ENCODE peak calls at places on chromosome 6, in ten cellular contexts. X is uterus; J is mucosa of descending colon; U is NB4; R is bronchial epithelial cell; N is fibroblast of pulmonary artery; V is CD8-positive, alpha-beta memory T cell; S is cardiac fibroblast; T is AG04450; D is fibroblast of mammary gland. I is an unnamed sample.

GRCh38 chr6:32819729-32820128 is 2.9 kb upstream of the HLA-DOB start:
- DNase-seq in X (no peak), J (no peak), U (peak), R (peak), N (peak), V (no peak), S (peak), T (no peak), D (peak), I (peak)

GRCh38 chr6:157637941-157638340 is 185.1 kb upstream of the SNX9 start:
- DNase-seq in X (no peak), J (no peak), U (no peak), R (no peak), N (no peak), V (no peak), S (no peak), T (no peak), D (no peak), I (no peak)

GRCh38 chr6:28940294-28940858 is 16.6 kb upstream of the TRIM27 start:
- DNase-seq in X (peak), J (no peak), U (peak), R (peak), N (no peak), V (peak), S (no peak), T (no peak), D (peak), I (no peak)

GRCh38 chr6:169520104-169520503 is 181.7 kb downstream of the WDR27 start:
- DNase-seq in X (no peak), J (no peak), U (no peak), R (no peak), N (peak), V (no peak), S (peak), T (no peak), D (peak), I (no peak)

GRCh38 chr6:91029211-91029610 is 442.3 kb upstream of the MAP3K7 start:
- DNase-seq in X (no peak), J (no peak), U (no peak), R (no peak), N (no peak), V (no peak), S (no peak), T (no peak), D (no peak), I (no peak)

GRCh38 chr6:142740449-142740848 is 204.5 kb downstream of the HIVEP2 start:
- DNase-seq in X (no peak), J (no peak), U (no peak), R (no peak), N (no peak), V (no peak), S (no peak), T (no peak), D (no peak), I (no peak)

GRCh38 chr6:46684771-46685170 is 2.9 kb upstream of the TDRD6 start:
- DNase-seq in X (no peak), J (no peak), U (no peak), R (peak), N (peak), V (no peak), S (peak), T (no peak), D (peak), I (no peak)

GRCh38 chr6:96450082-96450759 is 71.4 kb upstream of the UFL1 start:
- DNase-seq in X (no peak), J (no peak), U (no peak), R (peak), N (no peak), V (no peak), S (no peak), T (no peak), D (no peak), I (no peak)

GRCh38 chr6:148997863-148998262 is 251.0 kb downstream of the UST start:
- DNase-seq in X (no peak), J (no peak), U (no peak), R (no peak), N (peak), V (no peak), S (peak), T (no peak), D (peak), I (no peak)

GRCh38 chr6:17877196-17877889 is 110.1 kb downstream of the KIF13A start:
- DNase-seq in X (no peak), J (no peak), U (no peak), R (peak), N (peak), V (no peak), S (peak), T (peak), D (peak), I (no peak)

GRCh38 chr6:144012534-144012933 is 4.5 kb upstream of the PLAGL1 start:
- DNase-seq in X (no peak), J (no peak), U (no peak), R (peak), N (peak), V (no peak), S (peak), T (no peak), D (peak), I (no peak)

GRCh38 chr6:151669208-151669560 is 138.3 kb upstream of the ESR1 start:
- DNase-seq in X (no peak), J (no peak), U (no peak), R (no peak), N (no peak), V (no peak), S (no peak), T (no peak), D (no peak), I (no peak)
- H3K4me3 ChIP-seq in X (no peak), J (no peak), U (no peak), R (no peak), N (no peak), V (no peak), S (no peak), T (no peak), D (no peak), I (no peak)

GRCh38 chr6:38107073-38107472 is 287.5 kb downstream of the ZFAND3 start:
- DNase-seq in X (no peak), J (no peak), U (no peak), R (no peak), N (no peak), V (no peak), S (no peak), T (no peak), D (no peak), I (no peak)
- H3K4me3 ChIP-seq in X (no peak), J (no peak), U (no peak), R (no peak), N (no peak), V (no peak), S (no peak), T (no peak), D (no peak), I (no peak)

DNA sequence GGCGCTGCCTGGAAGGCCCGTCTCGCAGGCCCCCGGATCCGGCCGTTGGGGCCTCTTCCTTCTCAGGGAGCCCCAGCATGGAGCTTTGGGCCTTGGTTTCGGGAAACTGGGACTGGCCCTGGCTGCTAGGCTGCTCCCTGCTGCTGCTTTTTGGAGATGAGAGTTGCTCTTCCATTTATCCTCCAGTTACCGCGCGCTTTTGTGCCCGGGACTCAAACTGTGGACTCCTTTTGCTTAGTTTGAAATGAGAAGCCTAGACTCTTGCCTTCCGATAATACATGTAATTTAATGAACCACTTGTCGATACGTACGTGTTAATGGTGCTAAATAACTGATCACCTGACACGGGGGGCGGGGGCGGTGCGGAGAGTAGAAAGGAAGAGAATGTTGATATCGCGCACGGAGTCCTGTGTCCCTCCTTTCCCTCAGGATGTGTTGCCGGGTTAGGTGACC is 940 bp downstream of the PHF3 start:
- DNase-seq in X (peak), J (peak), U (no peak), R (peak), N (peak), V (peak), S (peak), T (no peak), D (peak), I (no peak)
- H3K4me3 ChIP-seq in X (peak), J (peak), U (peak), R (peak), N (peak), V (peak), S (peak), T (peak), D (peak), I (peak)

GRCh38 chr6:38153511-38153910 is 334.0 kb downstream of the ZFAND3 start:
- DNase-seq in X (no peak), J (no peak), U (no peak), R (no peak), N (no peak), V (no peak), S (no peak), T (no peak), D (no peak), I (no peak)
- H3K4me3 ChIP-seq in X (no peak), J (no peak), U (no peak), R (no peak), N (no peak), V (no peak), S (no peak), T (no peak), D (no peak), I (no peak)

I was measured in epithelial cell of proximal tubule.